ENCODE peak calls at places on chromosomes 2 and 18, in four cellular contexts. B is OCI-LY7, I is breast epithelium, V is aorta. G is an unnamed sample.

GRCh38 chr2:231613054-231613654 is 20.5 kb downstream of the TEX44 start:
- DNase-seq in B (peak), I (no peak), V (no peak), G (peak)

GRCh38 chr2:26849056-26850001 is 1.4 kb downstream of the DPYSL5 start:
- DNase-seq in I (no peak), B (no peak), V (no peak), G (no peak)

GRCh38 chr2:9737053-9737875 is 106.0 kb upstream of the TAF1B start:
- DNase-seq in I (no peak), B (peak), V (no peak), G (no peak)

GRCh38 chr2:165572155-165572554 is 102.7 kb downstream of the CSRNP3 start:
- DNase-seq in V (no peak), I (no peak), B (peak), G (no peak)

GRCh38 chr2:74440378-74441110 is 1.2 kb downstream of the RTKN start:
- DNase-seq in I (peak), B (peak), V (peak), G (peak)

GRCh38 chr2:216235462-216235861 is 126.3 kb downstream of the XRCC5 start:
- DNase-seq in V (no peak), I (no peak), B (no peak), G (no peak)

GRCh38 chr2:219155054-219155644 is 5.5 kb downstream of the NHEJ1 start:
- DNase-seq in B (peak), I (no peak), V (no peak), G (peak)

GRCh38 chr2:33363599-33364300 is 112.7 kb upstream of the RASGRP3 start:
- DNase-seq in I (no peak), V (no peak), B (no peak), G (no peak)

GRCh38 chr2:102116675-102117471 is 25.7 kb upstream of the IL1R1 start:
- DNase-seq in B (no peak), I (no peak), V (no peak), G (no peak)

GRCh38 chr2:214543386-214543955 is 132.6 kb downstream of the VWC2L start:
- DNase-seq in B (no peak), I (no peak), V (no peak), G (no peak)

GRCh38 chr2:136301012-136301411 is 183.1 kb upstream of the CXCR4 start:
- DNase-seq in V (no peak), B (no peak), I (no peak), G (no peak)

GRCh38 chr18:46423226-46423805 is 233.7 kb downstream of the LOXHD1 start:
- DNase-seq in V (no peak), B (no peak), I (no peak), G (no peak)

GRCh38 chr2:226583715-226584114 is 215.9 kb downstream of the IRS1 start:
- DNase-seq in B (no peak), I (no peak), V (no peak), G (no peak)

GRCh38 chr2:188922191-188922590 is 52.0 kb upstream of the COL3A1 start:
- DNase-seq in B (no peak), V (no peak), I (no peak), G (no peak)

GRCh38 chr2:55992465-55992864 is 68.9 kb upstream of the EFEMP1 start:
- DNase-seq in B (no peak), V (peak), I (no peak), G (peak)

GRCh38 chr2:3598912-3599854 is 4.3 kb downstream of the COLEC11 start:
- DNase-seq in I (no peak), V (no peak), B (no peak), G (no peak)

GRCh38 chr2:45533771-45534170 is 77.3 kb downstream of the SRBD1 start:
- DNase-seq in V (no peak), I (no peak), B (no peak), G (no peak)

GRCh38 chr2:72956050-72956395 is 38.7 kb downstream of the EMX1 start:
- DNase-seq in B (no peak), V (no peak), I (no peak), G (no peak)

GRCh38 chr2:191202881-191203397 is 42.3 kb upstream of the MYO1B start:
- DNase-seq in V (no peak), I (no peak), B (no peak), G (peak)

GRCh38 chr2:241639385-241639784 is 1.9 kb downstream of the ATG4B start:
- DNase-seq in V (no peak), I (no peak), B (peak), G (no peak)

GRCh38 chr2:85795331-85796045 is 41.7 kb downstream of the ATOH8 start:
- DNase-seq in V (peak), B (no peak), I (no peak), G (no peak)

GRCh38 chr2:195407782-195408181 is 249.2 kb upstream of the SLC39A10 start:
- DNase-seq in B (no peak), I (no peak), V (no peak), G (no peak)

GRCh38 chr2:234661146-234661545 is 164.3 kb upstream of the ARL4C start:
- DNase-seq in I (no peak), V (no peak), B (no peak), G (no peak)

GRCh38 chr2:151860613-151861146 is 32.5 kb upstream of the ARL5A start:
- DNase-seq in I (no peak), V (no peak), B (no peak), G (no peak)

GRCh38 chr2:205743982-205744644 is 61.8 kb downstream of the NRP2 start:
- DNase-seq in B (no peak), V (no peak), I (no peak), G (no peak)

GRCh38 chr2:173588931-173589369 is 234.3 kb downstream of the CDCA7 start:
- DNase-seq in V (no peak), I (no peak), B (no peak), G (no peak)

GRCh38 chr2:73282924-73283544 is 1.2 kb downstream of the FBXO41 start:
- DNase-seq in B (peak), V (no peak), I (no peak), G (no peak)

GRCh38 chr2:52518673-52519072 is 1248.9 kb upstream of the CHAC2 start:
- DNase-seq in I (no peak), B (no peak), V (no peak), G (no peak)

GRCh38 chr2:239272626-239273025 is 128.2 kb downstream of the HDAC4 start:
- DNase-seq in V (no peak), B (no peak), I (peak), G (no peak)

GRCh38 chr2:55425449-55425848 is 5.8 kb upstream of the CCDC88A start:
- DNase-seq in B (peak), I (no peak), V (no peak), G (no peak)

GRCh38 chr2:159054985-159055384 is 86.5 kb downstream of the TANC1 start:
- DNase-seq in I (no peak), V (no peak), B (no peak), G (no peak)

GRCh38 chr2:217837001-217837491 is 165.7 kb downstream of the TNS1 start:
- DNase-seq in B (no peak), V (peak), I (peak), G (peak)

GRCh38 chr2:102187191-102188150 is 648 bp downstream of the IL1RL2 start:
- DNase-seq in B (no peak), I (no peak), V (peak), G (peak)

GRCh38 chr18:65544701-65545100 is 206.1 kb upstream of the CDH7 start:
- DNase-seq in I (no peak), V (no peak), B (no peak), G (no peak)

GRCh38 chr2:217035967-217036366 is 176.1 kb upstream of the TNP1 start:
- DNase-seq in B (no peak), V (peak), I (no peak), G (peak)

GRCh38 chr2:96158554-96158940 is 13.3 kb upstream of the DUSP2 start:
- DNase-seq in V (no peak), B (no peak), I (no peak), G (no peak)

GRCh38 chr2:96156926-96157648 is 11.8 kb upstream of the DUSP2 start:
- DNase-seq in B (peak), V (no peak), I (no peak), G (no peak)

GRCh38 chr2:96161785-96162367 is 16.6 kb upstream of the DUSP2 start:
- DNase-seq in I (no peak), V (no peak), B (peak), G (no peak)

GRCh38 chr2:96157649-96158553 is 12.7 kb upstream of the DUSP2 start:
- DNase-seq in B (no peak), I (no peak), V (no peak), G (no peak)

DNA sequence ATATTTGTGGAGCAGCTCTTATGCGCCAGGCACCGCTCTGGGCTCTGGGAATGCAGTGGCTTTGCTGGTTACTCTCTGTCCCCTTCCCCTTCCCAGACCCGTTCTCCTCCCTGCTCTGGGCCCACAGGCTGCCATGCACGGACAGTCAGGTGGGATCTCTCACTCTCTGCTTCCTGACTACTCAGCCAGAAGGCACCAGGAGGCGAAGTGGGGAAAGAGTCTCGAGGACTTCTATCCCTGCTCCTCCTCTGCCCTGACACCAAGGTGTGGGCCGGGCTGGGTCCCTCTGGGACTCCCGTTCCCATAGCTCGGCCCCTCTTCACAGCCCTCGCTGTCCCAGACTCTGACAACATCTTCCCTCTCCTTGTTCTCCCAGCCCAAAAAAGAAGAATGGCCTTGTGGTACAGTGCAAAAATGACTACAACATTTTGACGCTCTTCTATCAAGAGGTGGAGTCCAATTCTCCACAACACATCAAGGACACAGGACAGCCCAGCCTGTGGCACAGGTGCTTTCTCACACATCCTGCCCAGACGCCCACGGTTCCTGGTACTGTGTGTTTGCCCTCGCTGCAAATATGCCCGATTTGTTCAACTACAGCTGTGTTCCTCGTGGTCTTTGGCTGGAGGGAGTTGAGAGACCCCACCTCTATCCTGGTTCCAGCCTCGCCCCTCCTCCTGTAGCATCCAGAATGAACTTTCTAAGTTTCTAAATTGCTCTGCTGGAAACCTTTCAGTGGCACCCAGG is 14.0 kb upstream of the DUSP2 start:
- DNase-seq in B (peak), I (no peak), V (no peak), G (no peak)
- H3K4me3 ChIP-seq in B (peak), I (no peak), V (no peak), G (no peak)

GRCh38 chr2:150705767-150706166 is 218.3 kb upstream of the RND3 start:
- DNase-seq in I (no peak), V (no peak), B (no peak), G (no peak)

GRCh38 chr2:150700731-150701130 is 213.3 kb upstream of the RND3 start:
- DNase-seq in V (no peak), B (no peak), I (no peak), G (no peak)

GRCh38 chr2:150699208-150699607 is 211.7 kb upstream of the RND3 start:
- DNase-seq in I (no peak), B (no peak), V (no peak), G (no peak)

GRCh38 chr2:150705357-150705756 is 217.9 kb upstream of the RND3 start:
- DNase-seq in V (no peak), I (no peak), B (no peak), G (no peak)

DNA sequence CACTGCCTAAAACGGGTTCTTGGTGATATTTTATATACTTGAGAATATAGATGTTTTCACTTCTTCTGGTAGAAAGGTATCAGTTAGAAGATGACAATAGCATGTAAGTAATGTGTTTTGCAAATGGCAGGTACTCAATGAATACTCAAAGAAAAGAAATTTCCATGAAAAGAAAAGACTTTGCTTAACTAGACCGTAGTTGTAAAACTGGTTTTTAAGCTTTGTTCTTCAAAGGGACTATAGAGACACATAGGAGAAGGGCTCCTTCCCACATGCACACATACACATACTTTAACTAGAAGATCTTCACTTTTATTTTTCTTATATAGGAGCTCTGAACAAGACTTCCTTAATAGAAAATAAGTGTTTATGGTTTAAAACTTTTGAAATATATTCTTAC is 215.3 kb upstream of the RND3 start:
- DNase-seq in B (no peak), I (no peak), V (no peak), G (no peak)
- H3K4me3 ChIP-seq in B (no peak), I (no peak), V (no peak), G (no peak)

DNA sequence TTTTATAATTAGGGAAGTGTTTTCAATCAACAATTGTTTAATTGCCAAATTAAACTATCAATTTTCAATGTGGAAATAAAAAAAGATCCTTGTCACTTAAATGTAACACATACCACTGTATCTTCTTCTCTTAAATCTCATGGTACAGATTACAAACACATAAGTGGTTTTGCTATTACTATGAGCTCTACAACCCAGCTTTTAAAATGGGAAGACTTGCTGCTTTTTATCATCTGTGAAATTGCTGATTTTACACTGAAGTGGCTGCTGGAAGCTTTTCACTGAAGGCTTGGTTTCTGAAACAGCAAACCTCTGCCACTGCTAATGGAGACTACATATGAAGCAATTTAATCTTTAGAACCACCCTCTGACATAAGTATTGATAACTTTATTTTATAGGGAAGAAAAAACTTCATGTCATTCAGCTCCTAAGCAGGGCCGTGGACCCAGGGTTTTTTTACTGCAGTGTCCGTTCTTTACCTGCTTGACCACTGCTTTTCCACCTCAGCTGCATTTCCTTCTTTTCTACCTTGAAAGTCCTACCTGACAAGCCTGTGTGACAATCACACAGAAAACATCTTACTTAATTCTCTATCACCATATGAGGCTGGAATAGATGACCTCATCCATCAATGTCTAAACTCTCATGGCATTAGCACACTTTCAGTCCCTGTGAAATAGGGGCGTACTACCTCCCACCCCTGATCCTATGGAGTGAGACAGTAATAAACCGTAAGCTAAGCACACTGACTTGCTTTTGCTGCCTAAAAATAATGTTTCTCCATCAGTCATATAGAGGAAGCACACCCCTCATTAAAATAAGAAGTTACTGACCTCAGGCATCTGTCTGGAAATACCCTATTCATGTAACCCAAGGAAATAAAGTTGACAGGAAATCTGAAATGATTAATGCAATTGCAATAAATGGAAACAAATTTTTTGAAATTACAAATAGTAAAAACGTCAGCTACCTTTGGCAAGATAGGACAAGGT is 19.2 kb upstream of the SLC8A1 start:
- DNase-seq in B (no peak), I (no peak), V (no peak), G (no peak)
- H3K4me3 ChIP-seq in B (no peak), I (no peak), V (no peak), G (no peak)

GRCh38 chr2:209426432-209426831 is 2.6 kb downstream of the MAP2 start:
- DNase-seq in V (no peak), B (no peak), I (peak), G (no peak)

GRCh38 chr2:209422191-209422754 is 1.6 kb upstream of the MAP2 start:
- DNase-seq in V (no peak), I (no peak), B (no peak), G (no peak)

GRCh38 chr2:209423562-209424541 is at the start of gene MAP2:
- DNase-seq in V (peak), I (peak), B (peak), G (peak)

GRCh38 chr2:209425082-209426071 is 1.5 kb downstream of the MAP2 start:
- DNase-seq in B (no peak), V (peak), I (no peak), G (peak)
- H3K4me3 ChIP-seq in B (no peak), V (peak), I (peak), G (peak)